ENCODE peak calls at places on chromosomes 6 and 20, in nine cellular contexts. One of them, this sample, is unnamed. For H3K9me3, the result is how much of the 10 kb centered on the place peaks cover.

GRCh38 chr6:33375143-33375649 is 16.4 kb upstream of the KIFC1 start:
- DNase-seq in PC-3: peak
- DNase-seq in ovary: peak
- DNase-seq in cardiac muscle cell: peak
- DNase-seq in BE2C: no peak
- DNase-seq in neural progenitor cell: no peak
- DNase-seq in heart right ventricle: peak
- DNase-seq in CD4-positive, alpha-beta T cell: no peak
- DNase-seq in astrocyte: peak
- DNase-seq in this sample: peak

GRCh38 chr6:69696273-69696672 is 100.5 kb downstream of the LMBRD1 start:
- DNase-seq in PC-3: peak
- DNase-seq in ovary: no peak
- DNase-seq in cardiac muscle cell: no peak
- DNase-seq in BE2C: no peak
- DNase-seq in neural progenitor cell: no peak
- DNase-seq in heart right ventricle: no peak
- DNase-seq in CD4-positive, alpha-beta T cell: no peak
- DNase-seq in astrocyte: peak
- DNase-seq in this sample: no peak

GRCh38 chr20:52145587-52145986 is 46.0 kb downstream of the ZFP64 start:
- DNase-seq in PC-3: peak
- DNase-seq in ovary: no peak
- DNase-seq in cardiac muscle cell: no peak
- DNase-seq in BE2C: no peak
- DNase-seq in neural progenitor cell: no peak
- DNase-seq in heart right ventricle: no peak
- DNase-seq in CD4-positive, alpha-beta T cell: no peak
- DNase-seq in astrocyte: no peak
- DNase-seq in this sample: no peak

GRCh38 chr20:19624221-19624620 is 133.8 kb upstream of the RIN2 start:
- DNase-seq in PC-3: no peak
- DNase-seq in ovary: no peak
- DNase-seq in cardiac muscle cell: no peak
- DNase-seq in BE2C: no peak
- DNase-seq in neural progenitor cell: no peak
- DNase-seq in heart right ventricle: no peak
- DNase-seq in CD4-positive, alpha-beta T cell: no peak
- DNase-seq in astrocyte: no peak
- DNase-seq in this sample: no peak

GRCh38 chr6:26267083-26267589 is 97.9 kb upstream of the BTN3A2 start:
- DNase-seq in PC-3: no peak
- DNase-seq in ovary: no peak
- DNase-seq in cardiac muscle cell: no peak
- DNase-seq in BE2C: no peak
- DNase-seq in neural progenitor cell: no peak
- DNase-seq in heart right ventricle: no peak
- DNase-seq in CD4-positive, alpha-beta T cell: no peak
- DNase-seq in astrocyte: no peak
- DNase-seq in this sample: no peak

GRCh38 chr20:768426-768978 is at the start of gene SLC52A3:
- DNase-seq in PC-3: peak
- DNase-seq in ovary: no peak
- DNase-seq in cardiac muscle cell: no peak
- DNase-seq in BE2C: no peak
- DNase-seq in neural progenitor cell: peak
- DNase-seq in heart right ventricle: peak
- DNase-seq in CD4-positive, alpha-beta T cell: no peak
- DNase-seq in astrocyte: no peak
- DNase-seq in this sample: no peak

GRCh38 chr20:23327617-23328333 is 22.8 kb upstream of the NXT1 start:
- DNase-seq in PC-3: no peak
- DNase-seq in ovary: no peak
- DNase-seq in cardiac muscle cell: no peak
- DNase-seq in BE2C: no peak
- DNase-seq in neural progenitor cell: no peak
- DNase-seq in heart right ventricle: no peak
- DNase-seq in CD4-positive, alpha-beta T cell: no peak
- DNase-seq in astrocyte: no peak
- DNase-seq in this sample: no peak

GRCh38 chr6:44785123-44785522 is 397.6 kb downstream of the CDC5L start:
- DNase-seq in PC-3: no peak
- DNase-seq in ovary: no peak
- DNase-seq in cardiac muscle cell: no peak
- DNase-seq in BE2C: no peak
- DNase-seq in neural progenitor cell: no peak
- DNase-seq in heart right ventricle: no peak
- DNase-seq in CD4-positive, alpha-beta T cell: no peak
- DNase-seq in astrocyte: no peak
- DNase-seq in this sample: no peak

DNA sequence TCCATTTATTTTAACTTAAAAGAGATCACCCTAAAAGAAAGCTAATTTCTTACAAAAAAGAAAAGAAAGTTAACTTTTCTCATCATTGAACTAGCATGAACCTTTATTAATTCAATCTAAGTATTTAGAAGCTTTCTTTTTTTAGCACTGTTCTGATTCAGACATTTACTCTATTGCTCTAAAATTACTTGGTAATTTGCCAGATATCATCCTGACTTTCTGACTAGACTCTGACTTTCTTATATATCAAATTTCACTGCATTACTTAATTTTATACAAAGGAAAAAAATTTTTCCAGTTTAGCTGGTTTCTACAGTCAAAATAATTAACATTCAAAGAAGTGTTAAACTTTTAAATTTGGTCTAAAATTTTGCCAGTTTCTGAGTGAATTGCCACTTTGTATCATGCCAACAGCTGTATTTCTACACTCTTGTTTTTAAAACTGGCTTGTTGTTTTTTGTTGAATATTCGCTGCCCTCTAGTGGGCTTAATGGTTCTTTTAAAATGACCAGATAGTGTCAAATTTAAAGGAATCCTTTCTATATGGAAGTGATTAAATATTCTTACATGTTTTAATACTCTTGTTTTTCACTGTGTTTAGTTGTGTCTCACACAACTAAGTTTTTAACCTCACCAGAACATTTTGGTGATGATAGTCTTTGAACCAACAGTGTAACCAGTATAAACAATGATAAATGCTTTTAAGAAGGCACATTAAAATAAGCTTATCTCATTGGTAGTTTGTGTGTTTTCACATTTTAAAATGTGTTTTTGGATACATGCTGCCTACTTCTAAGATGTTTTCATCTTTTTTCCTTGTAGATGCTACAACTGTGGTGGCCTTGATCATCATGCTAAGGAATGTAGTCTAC is 102.0 kb downstream of the POPDC3 start:
- DNase-seq in PC-3: peak
- DNase-seq in ovary: no peak
- DNase-seq in cardiac muscle cell: peak
- DNase-seq in BE2C: no peak
- DNase-seq in neural progenitor cell: peak
- DNase-seq in heart right ventricle: no peak
- DNase-seq in CD4-positive, alpha-beta T cell: no peak
- DNase-seq in astrocyte: peak
- DNase-seq in this sample: peak
- H3K9me3 ChIP-seq in PC-3: under half
- H3K9me3 ChIP-seq in ovary: under half
- H3K9me3 ChIP-seq in cardiac muscle cell: under half
- H3K9me3 ChIP-seq in BE2C: under half
- H3K9me3 ChIP-seq in neural progenitor cell: under half
- H3K9me3 ChIP-seq in heart right ventricle: under half
- H3K9me3 ChIP-seq in CD4-positive, alpha-beta T cell: under half
- H3K9me3 ChIP-seq in astrocyte: under half
- H3K9me3 ChIP-seq in this sample: under half

GRCh38 chr6:92887871-92888270 is 531.5 kb downstream of the EPHA7 start:
- DNase-seq in PC-3: no peak
- DNase-seq in ovary: no peak
- DNase-seq in cardiac muscle cell: no peak
- DNase-seq in BE2C: no peak
- DNase-seq in neural progenitor cell: no peak
- DNase-seq in heart right ventricle: no peak
- DNase-seq in CD4-positive, alpha-beta T cell: no peak
- DNase-seq in astrocyte: no peak
- DNase-seq in this sample: no peak

GRCh38 chr6:92893741-92894140 is 525.6 kb downstream of the EPHA7 start:
- DNase-seq in PC-3: no peak
- DNase-seq in ovary: no peak
- DNase-seq in cardiac muscle cell: no peak
- DNase-seq in BE2C: no peak
- DNase-seq in neural progenitor cell: no peak
- DNase-seq in heart right ventricle: no peak
- DNase-seq in CD4-positive, alpha-beta T cell: no peak
- DNase-seq in astrocyte: no peak
- DNase-seq in this sample: peak

GRCh38 chr6:92892626-92893025 is 526.7 kb downstream of the EPHA7 start:
- DNase-seq in PC-3: peak
- DNase-seq in ovary: no peak
- DNase-seq in cardiac muscle cell: no peak
- DNase-seq in BE2C: no peak
- DNase-seq in neural progenitor cell: no peak
- DNase-seq in heart right ventricle: no peak
- DNase-seq in CD4-positive, alpha-beta T cell: no peak
- DNase-seq in astrocyte: no peak
- DNase-seq in this sample: no peak

DNA sequence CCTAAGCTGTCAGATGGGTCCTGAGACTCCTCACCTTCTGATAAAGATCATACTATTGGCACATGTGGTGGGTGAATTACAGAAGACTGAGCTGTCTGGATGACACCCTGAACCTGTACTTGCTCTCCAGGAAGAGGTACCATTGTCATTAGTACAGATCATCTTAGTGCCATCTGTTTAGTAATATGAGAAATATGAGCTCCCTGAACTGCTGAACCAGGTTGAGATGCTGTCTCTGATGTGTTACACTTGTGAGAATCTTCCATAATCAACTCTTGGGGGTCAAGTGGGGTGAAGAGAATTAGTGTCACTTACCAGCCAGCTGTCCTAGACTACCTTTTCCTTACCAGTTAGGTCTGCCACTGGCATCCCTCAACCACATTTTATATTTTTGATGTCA is 531.0 kb downstream of the EPHA7 start:
- DNase-seq in PC-3: no peak
- DNase-seq in ovary: no peak
- DNase-seq in cardiac muscle cell: no peak
- DNase-seq in BE2C: no peak
- DNase-seq in neural progenitor cell: no peak
- DNase-seq in heart right ventricle: no peak
- DNase-seq in CD4-positive, alpha-beta T cell: no peak
- DNase-seq in astrocyte: no peak
- DNase-seq in this sample: no peak
- H3K9me3 ChIP-seq in PC-3: under half
- H3K9me3 ChIP-seq in ovary: under half
- H3K9me3 ChIP-seq in cardiac muscle cell: under half
- H3K9me3 ChIP-seq in BE2C: under half
- H3K9me3 ChIP-seq in neural progenitor cell: under half
- H3K9me3 ChIP-seq in heart right ventricle: under half
- H3K9me3 ChIP-seq in CD4-positive, alpha-beta T cell: under half
- H3K9me3 ChIP-seq in astrocyte: under half
- H3K9me3 ChIP-seq in this sample: under half

GRCh38 chr6:167569041-167569805 is 244.3 kb downstream of the TTLL2 start:
- DNase-seq in PC-3: no peak
- DNase-seq in ovary: no peak
- DNase-seq in cardiac muscle cell: no peak
- DNase-seq in BE2C: no peak
- DNase-seq in neural progenitor cell: no peak
- DNase-seq in heart right ventricle: no peak
- DNase-seq in CD4-positive, alpha-beta T cell: no peak
- DNase-seq in astrocyte: no peak
- DNase-seq in this sample: no peak

GRCh38 chr6:167571550-167571949 is 246.7 kb downstream of the TTLL2 start:
- DNase-seq in PC-3: no peak
- DNase-seq in ovary: no peak
- DNase-seq in cardiac muscle cell: no peak
- DNase-seq in BE2C: no peak
- DNase-seq in neural progenitor cell: no peak
- DNase-seq in heart right ventricle: no peak
- DNase-seq in CD4-positive, alpha-beta T cell: no peak
- DNase-seq in astrocyte: no peak
- DNase-seq in this sample: no peak

GRCh38 chr6:167568407-167569024 is 243.6 kb downstream of the TTLL2 start:
- DNase-seq in PC-3: no peak
- DNase-seq in ovary: no peak
- DNase-seq in cardiac muscle cell: no peak
- DNase-seq in BE2C: no peak
- DNase-seq in neural progenitor cell: no peak
- DNase-seq in heart right ventricle: no peak
- DNase-seq in CD4-positive, alpha-beta T cell: no peak
- DNase-seq in astrocyte: no peak
- DNase-seq in this sample: no peak

GRCh38 chr6:167570460-167571400 is 245.8 kb downstream of the TTLL2 start:
- DNase-seq in PC-3: no peak
- DNase-seq in ovary: no peak
- DNase-seq in cardiac muscle cell: no peak
- DNase-seq in BE2C: no peak
- DNase-seq in neural progenitor cell: no peak
- DNase-seq in heart right ventricle: no peak
- DNase-seq in CD4-positive, alpha-beta T cell: no peak
- DNase-seq in astrocyte: no peak
- DNase-seq in this sample: no peak

DNA sequence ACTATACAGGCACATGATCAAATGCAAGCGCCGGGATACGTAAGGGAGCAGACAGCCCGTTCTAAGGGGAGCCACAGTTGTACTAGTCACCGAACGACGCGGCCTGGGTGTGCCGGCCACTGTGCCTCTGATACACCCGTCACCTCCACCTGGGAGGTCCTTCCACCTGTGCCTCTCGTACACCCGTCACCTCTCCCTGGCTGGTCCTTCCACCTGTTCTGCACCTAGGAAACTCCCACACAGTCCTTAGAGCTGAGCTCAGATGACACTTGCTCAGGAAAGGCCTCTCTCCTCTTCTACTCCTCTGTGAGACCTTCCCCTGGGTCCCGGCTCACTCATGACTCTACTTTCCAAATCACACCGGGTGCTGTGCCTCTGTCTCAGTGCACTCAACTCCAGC is 245.0 kb downstream of the TTLL2 start:
- DNase-seq in PC-3: no peak
- DNase-seq in ovary: no peak
- DNase-seq in cardiac muscle cell: no peak
- DNase-seq in BE2C: no peak
- DNase-seq in neural progenitor cell: no peak
- DNase-seq in heart right ventricle: no peak
- DNase-seq in CD4-positive, alpha-beta T cell: no peak
- DNase-seq in astrocyte: no peak
- DNase-seq in this sample: no peak
- H3K9me3 ChIP-seq in PC-3: under half
- H3K9me3 ChIP-seq in ovary: under half
- H3K9me3 ChIP-seq in cardiac muscle cell: under half
- H3K9me3 ChIP-seq in BE2C: under half
- H3K9me3 ChIP-seq in neural progenitor cell: under half
- H3K9me3 ChIP-seq in heart right ventricle: under half
- H3K9me3 ChIP-seq in CD4-positive, alpha-beta T cell: under half
- H3K9me3 ChIP-seq in astrocyte: under half
- H3K9me3 ChIP-seq in this sample: under half

GRCh38 chr6:163962627-163963117 is 548.2 kb downstream of the QKI start:
- DNase-seq in PC-3: no peak
- DNase-seq in ovary: no peak
- DNase-seq in cardiac muscle cell: no peak
- DNase-seq in BE2C: no peak
- DNase-seq in neural progenitor cell: no peak
- DNase-seq in heart right ventricle: peak
- DNase-seq in CD4-positive, alpha-beta T cell: no peak
- DNase-seq in astrocyte: no peak
- DNase-seq in this sample: no peak

GRCh38 chr6:163970846-163971564 is 556.5 kb downstream of the QKI start:
- DNase-seq in PC-3: no peak
- DNase-seq in ovary: no peak
- DNase-seq in cardiac muscle cell: no peak
- DNase-seq in BE2C: no peak
- DNase-seq in neural progenitor cell: no peak
- DNase-seq in heart right ventricle: no peak
- DNase-seq in CD4-positive, alpha-beta T cell: no peak
- DNase-seq in astrocyte: no peak
- DNase-seq in this sample: no peak

GRCh38 chr6:163963205-163964120 is 548.9 kb downstream of the QKI start:
- DNase-seq in PC-3: no peak
- DNase-seq in ovary: no peak
- DNase-seq in cardiac muscle cell: no peak
- DNase-seq in BE2C: no peak
- DNase-seq in neural progenitor cell: no peak
- DNase-seq in heart right ventricle: peak
- DNase-seq in CD4-positive, alpha-beta T cell: no peak
- DNase-seq in astrocyte: no peak
- DNase-seq in this sample: no peak

GRCh38 chr6:163964778-163965177 is 550.3 kb downstream of the QKI start:
- DNase-seq in PC-3: no peak
- DNase-seq in ovary: no peak
- DNase-seq in cardiac muscle cell: no peak
- DNase-seq in BE2C: no peak
- DNase-seq in neural progenitor cell: no peak
- DNase-seq in heart right ventricle: no peak
- DNase-seq in CD4-positive, alpha-beta T cell: no peak
- DNase-seq in astrocyte: no peak
- DNase-seq in this sample: no peak

GRCh38 chr6:163965426-163966348 is 551.2 kb downstream of the QKI start:
- DNase-seq in PC-3: no peak
- DNase-seq in ovary: no peak
- DNase-seq in cardiac muscle cell: no peak
- DNase-seq in BE2C: peak
- DNase-seq in neural progenitor cell: no peak
- DNase-seq in heart right ventricle: peak
- DNase-seq in CD4-positive, alpha-beta T cell: no peak
- DNase-seq in astrocyte: peak
- DNase-seq in this sample: no peak
- H3K9me3 ChIP-seq in PC-3: under half
- H3K9me3 ChIP-seq in ovary: under half
- H3K9me3 ChIP-seq in cardiac muscle cell: under half
- H3K9me3 ChIP-seq in BE2C: under half
- H3K9me3 ChIP-seq in neural progenitor cell: under half
- H3K9me3 ChIP-seq in heart right ventricle: under half
- H3K9me3 ChIP-seq in CD4-positive, alpha-beta T cell: under half
- H3K9me3 ChIP-seq in astrocyte: under half
- H3K9me3 ChIP-seq in this sample: under half